ENCODE peak calls at places on chromosome 16, in seven cellular contexts. W is stimulated activated CD4-positive, alpha-beta T cell treated with anti-CD3 and anti-CD28 coated beads, Interleukin-12 subunit alpha, Interleukin-12 subunit beta, amount 100 ng/mL, for 24 hours; H is RPMI8226; Q is NCI-H226; V is transverse colon; K is nephron progenitor cell; E is effector CD4-positive, alpha-beta T cell. I is an unnamed sample.

GRCh38 chr16:6682142-6682811 is 650.4 kb upstream of the RBFOX1 start:
- DNase-seq in W (peak; percentile 9), H (peak; percentile 70), Q (no peak), V (peak; percentile 26), K (peak; percentile 72), E (no peak), I (peak; percentile 36)

GRCh38 chr16:76885776-76886175 is 305.2 kb upstream of the MON1B start:
- DNase-seq in W (no peak), H (no peak), Q (no peak), V (no peak), K (no peak), E (no peak), I (no peak)

GRCh38 chr16:48025359-48025758 is 130.4 kb downstream of the ABCC12 start:
- DNase-seq in W (no peak), H (no peak), Q (no peak), V (no peak), K (no peak), E (no peak), I (no peak)

GRCh38 chr16:79437764-79438728 is 162.5 kb downstream of the MAF start:
- DNase-seq in W (no peak), H (no peak), Q (peak; percentile 89), V (no peak), K (no peak), E (no peak), I (peak; percentile 51)

GRCh38 chr16:31535737-31536136 is 8.0 kb downstream of the AHSP start:
- DNase-seq in W (no peak), H (no peak), Q (no peak), V (no peak), K (no peak), E (no peak), I (no peak)

GRCh38 chr16:52446076-52446475 is 100.9 kb downstream of the TOX3 start:
- DNase-seq in W (no peak), H (no peak), Q (no peak), V (no peak), K (no peak), E (no peak), I (no peak)

GRCh38 chr16:27851586-27851985 is 211.9 kb downstream of the GSG1L start:
- DNase-seq in W (no peak), H (no peak), Q (no peak), V (no peak), K (no peak), E (no peak), I (no peak)

GRCh38 chr16:12067714-12068401 is 91.3 kb downstream of the SNX29 start:
- DNase-seq in W (no peak), H (peak; percentile 74), Q (peak; percentile 49), V (peak; percentile 62), K (peak; percentile 64), E (no peak), I (peak; percentile 78)

GRCh38 chr16:22979038-22979437 is 165.1 kb downstream of the HS3ST2 start:
- DNase-seq in W (no peak), H (no peak), Q (no peak), V (no peak), K (no peak), E (no peak), I (peak; percentile 77)

GRCh38 chr16:4733747-4734062 is 366 bp downstream of the ANKS3 start:
- DNase-seq in W (peak; percentile 10), H (no peak), Q (peak; percentile 8), V (no peak), K (no peak), E (no peak), I (no peak)

GRCh38 chr16:17830651-17831050 is 359.9 kb upstream of the XYLT1 start:
- DNase-seq in W (no peak), H (no peak), Q (no peak), V (no peak), K (no peak), E (no peak), I (no peak)

GRCh38 chr16:85612191-85612800 is 826 bp upstream of the GSE1 start:
- DNase-seq in W (no peak), H (peak; percentile 52), Q (peak; percentile 96), V (peak; percentile 87), K (peak; percentile 55), E (no peak), I (peak; percentile 15)

I was measured in globus pallidus.